ENCODE peak calls at places on chromosomes 12 and 14, in five cellular contexts. C is stomach, X is H54, G is lower leg skin, N is tibial nerve. Q is an unnamed sample.

GRCh38 chr12:78928200-78929074 is 63.9 kb downstream of the SYT1 start:
- DNase-seq in C (no peak), X (peak; percentile 9), G (no peak), N (no peak), Q (no peak)

GRCh38 chr14:89767861-89768268 is 186.7 kb downstream of the EFCAB11 start:
- DNase-seq in C (no peak), X (no peak), G (peak; percentile 21), N (no peak), Q (peak; percentile 22)

GRCh38 chr14:81582420-81582819 is 48.8 kb upstream of the SEL1L start:
- DNase-seq in C (no peak), X (no peak), G (no peak), N (no peak), Q (no peak)

GRCh38 chr14:50813544-50813863 is 17.5 kb downstream of the NIN start:
- DNase-seq in C (no peak), X (no peak), G (no peak), N (no peak), Q (no peak)

GRCh38 chr14:22819191-22819988 is 4.2 kb upstream of the SLC7A7 start:
- DNase-seq in C (peak; percentile 57), X (no peak), G (peak; percentile 64), N (peak; percentile 51), Q (no peak)

GRCh38 chr14:92560106-92560865 is 46.7 kb downstream of the RIN3 start:
- DNase-seq in C (no peak), X (no peak), G (no peak), N (no peak), Q (no peak)

GRCh38 chr12:24034160-24034559 is 84.7 kb upstream of the SOX5 start:
- DNase-seq in C (no peak), X (no peak), G (no peak), N (no peak), Q (no peak)

GRCh38 chr12:50842637-50843493 is at the start of gene TMPRSS12:
- DNase-seq in C (no peak), X (no peak), G (no peak), N (no peak), Q (no peak)

GRCh38 chr14:41570415-41571155 is 36.1 kb upstream of the LRFN5 start:
- DNase-seq in C (no peak), X (no peak), G (no peak), N (no peak), Q (no peak)

GRCh38 chr14:103349982-103350381 is 15.9 kb downstream of the EIF5 start:
- DNase-seq in C (no peak), X (no peak), G (no peak), N (no peak), Q (no peak)

GRCh38 chr14:103343905-103344797 is 10.1 kb downstream of the EIF5 start:
- DNase-seq in C (no peak), X (no peak), G (no peak), N (no peak), Q (no peak)

GRCh38 chr14:103348154-103348553 is 14.1 kb downstream of the EIF5 start:
- DNase-seq in C (no peak), X (no peak), G (no peak), N (no peak), Q (no peak)

GRCh38 chr14:103346286-103346685 is 12.2 kb downstream of the EIF5 start:
- DNase-seq in C (no peak), X (no peak), G (no peak), N (no peak), Q (no peak)

GRCh38 chr14:103347091-103347815 is 13.2 kb downstream of the EIF5 start:
- DNase-seq in C (no peak), X (no peak), G (no peak), N (no peak), Q (no peak)
- TF ChIP-seq POLR2A in C (no peak), X (no peak), G (no peak), N (no peak), Q (no peak)

GRCh38 chr12:10365716-10366433 is 24.0 kb downstream of the KLRK1 start:
- DNase-seq in C (no peak), X (no peak), G (no peak), N (no peak), Q (no peak)

GRCh38 chr12:10362828-10363664 is 26.8 kb downstream of the KLRK1 start:
- DNase-seq in C (no peak), X (no peak), G (no peak), N (no peak), Q (no peak)

GRCh38 chr12:10363665-10363921 is 26.2 kb downstream of the KLRK1 start:
- DNase-seq in C (no peak), X (no peak), G (no peak), N (no peak), Q (no peak)

GRCh38 chr12:10364839-10365681 is 24.8 kb downstream of the KLRK1 start:
- DNase-seq in C (peak; percentile 69), X (no peak), G (peak; percentile 56), N (peak; percentile 71), Q (peak; percentile 27)

DNA sequence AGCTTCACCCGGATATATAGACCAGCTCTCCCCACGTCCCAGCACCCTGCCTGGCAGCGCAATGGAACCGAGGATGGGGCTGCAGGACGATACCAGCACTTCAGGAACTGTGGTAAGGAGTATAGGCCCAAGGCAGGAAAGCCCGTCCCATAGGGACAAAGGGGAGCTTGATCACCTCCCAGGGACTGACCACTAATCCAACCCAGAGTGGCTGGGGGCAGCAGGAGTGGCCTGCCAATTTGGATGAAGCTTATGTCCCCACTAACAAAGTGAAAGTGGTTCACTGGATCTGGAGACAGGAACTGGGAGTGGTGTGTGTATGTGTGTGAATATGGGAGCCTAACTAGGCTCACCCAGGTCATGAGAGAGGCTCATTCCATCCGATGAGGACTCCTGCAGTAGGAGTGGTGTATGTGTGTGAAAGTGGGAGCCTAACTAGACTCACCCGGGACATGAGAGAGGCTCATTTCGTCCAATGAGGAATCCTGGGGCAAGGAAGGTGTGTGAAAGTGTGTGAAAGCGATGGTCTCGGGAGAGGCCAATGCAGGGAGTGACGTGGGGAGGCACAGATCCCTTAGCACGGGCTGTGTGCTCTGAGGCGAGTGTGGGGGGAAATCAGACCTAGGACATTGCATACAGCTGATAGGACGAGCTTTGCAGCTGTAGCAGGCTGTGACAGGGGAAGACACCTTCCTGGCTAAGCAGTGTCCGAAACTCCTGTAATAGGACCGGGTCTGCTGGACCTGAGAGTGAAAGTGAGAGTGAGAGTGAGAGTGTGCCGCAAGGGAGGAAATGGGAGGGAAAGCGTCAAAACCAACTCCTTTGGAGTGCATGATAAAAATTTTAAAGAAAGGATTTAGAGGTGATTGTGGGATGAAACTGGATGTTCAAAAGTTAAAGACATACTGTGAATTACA is 25.7 kb downstream of the KLRK1 start:
- DNase-seq in C (peak; percentile 40), X (peak; percentile 15), G (no peak), N (peak; percentile 57), Q (peak; percentile 35)
- TF ChIP-seq POLR2A in C (no peak), X (no peak), G (no peak), N (peak; percentile 41), Q (no peak)

GRCh38 chr12:41745593-41745992 is 399.1 kb downstream of the GXYLT1 start:
- DNase-seq in C (no peak), X (no peak), G (no peak), N (no peak), Q (no peak)
- TF ChIP-seq POLR2A in C (no peak), X (no peak), G (no peak), N (no peak), Q (no peak)

GRCh38 chr12:106353178-106353577 is 4.4 kb upstream of the POLR3B start:
- DNase-seq in C (no peak), X (no peak), G (no peak), N (no peak), Q (no peak)

GRCh38 chr12:106360400-106360994 is 2.9 kb downstream of the POLR3B start:
- DNase-seq in C (no peak), X (no peak), G (no peak), N (no peak), Q (no peak)

GRCh38 chr12:106358410-106359241 is 1.1 kb downstream of the POLR3B start:
- DNase-seq in C (peak; percentile 34), X (no peak), G (no peak), N (no peak), Q (no peak)

GRCh38 chr12:106359620-106360399 is 2.3 kb downstream of the POLR3B start:
- DNase-seq in C (no peak), X (no peak), G (no peak), N (no peak), Q (no peak)

DNA sequence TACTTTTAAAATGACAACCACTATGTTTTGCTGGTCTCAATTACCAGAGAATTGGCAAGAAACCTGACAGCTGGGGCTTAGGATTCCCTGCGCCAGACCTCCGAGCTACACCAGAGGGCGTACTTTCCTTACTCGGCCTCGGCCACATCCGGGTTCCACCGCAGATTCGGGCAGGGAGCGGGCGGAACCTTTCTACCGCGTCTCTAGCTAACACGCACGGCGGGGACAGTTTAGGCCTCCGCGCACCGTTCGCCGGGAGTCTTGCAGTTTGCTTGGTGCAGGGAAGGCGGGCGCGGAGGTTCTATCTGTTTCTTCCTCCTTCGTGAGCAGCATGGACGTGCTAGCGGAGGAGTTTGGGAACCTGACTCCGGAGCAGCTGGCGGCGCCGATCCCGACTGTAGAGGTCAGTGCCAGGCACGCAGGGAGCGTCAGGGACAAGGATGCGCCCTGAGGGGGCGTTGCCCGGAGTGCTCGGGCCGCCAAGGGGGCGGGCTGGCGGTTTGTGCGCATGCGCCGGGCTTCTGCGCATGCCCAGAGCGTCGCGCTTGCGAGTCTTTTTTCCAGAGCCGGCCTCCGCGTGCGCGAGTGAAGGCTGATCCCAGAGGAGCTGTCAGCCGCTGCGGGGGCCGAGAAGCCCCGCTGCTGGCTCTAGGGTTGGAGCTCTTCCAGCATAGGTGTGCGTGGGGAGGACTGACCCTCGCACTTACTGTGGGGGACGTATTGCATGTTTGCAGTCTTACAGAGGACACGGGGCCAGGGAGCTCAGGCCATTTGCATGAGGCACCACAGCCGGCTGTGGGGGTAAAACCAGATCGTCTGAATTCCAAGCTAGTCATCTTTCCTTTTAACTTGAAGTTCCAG is at the start of gene POLR3B:
- DNase-seq in C (peak; percentile 96), X (peak; percentile 89), G (peak; percentile 95), N (peak; percentile 93), Q (peak; percentile 83)
- TF ChIP-seq POLR2A in C (peak; percentile 73), X (peak; percentile 87), G (no peak), N (peak; percentile 74), Q (peak; percentile 85)

GRCh38 chr12:2115101-2115845 is 62.5 kb downstream of the CACNA1C start:
- DNase-seq in C (no peak), X (no peak), G (no peak), N (no peak), Q (no peak)
- TF ChIP-seq POLR2A in C (no peak), X (no peak), G (no peak), N (no peak), Q (no peak)

DNA sequence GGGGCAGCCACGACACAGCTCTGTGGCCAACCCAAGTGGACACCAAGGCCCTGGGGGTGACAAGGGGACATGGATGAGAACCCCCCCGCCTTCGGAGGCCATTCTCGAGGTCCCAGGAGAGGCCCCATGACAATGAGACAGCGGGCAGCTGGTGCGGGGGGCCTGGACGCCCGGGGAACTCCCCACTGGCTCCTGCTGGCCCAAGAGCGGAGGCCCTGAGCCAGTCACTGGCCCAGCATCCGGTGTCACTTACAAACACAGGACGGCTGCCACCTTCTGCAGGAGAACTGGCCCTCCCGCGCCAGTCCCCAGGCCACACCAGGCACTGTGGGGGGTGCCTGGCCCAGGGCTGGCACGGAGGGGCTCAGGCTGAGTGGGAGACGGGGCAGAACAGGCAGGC is 51.4 kb downstream of the NCOR2 start:
- DNase-seq in C (peak; percentile 52), X (no peak), G (no peak), N (no peak), Q (no peak)
- TF ChIP-seq POLR2A in C (no peak), X (no peak), G (no peak), N (no peak), Q (no peak)

GRCh38 chr14:39113685-39114072 is 444 bp upstream of the GEMIN2 start:
- DNase-seq in C (no peak), X (no peak), G (no peak), N (no peak), Q (no peak)
- TF ChIP-seq POLR2A in C (no peak), X (no peak), G (no peak), N (no peak), Q (no peak)